ENCODE peak calls at places on chromosome 4, in ten cellular contexts. I is NCI-H1694 treated with DMSO at 0.1 percent for 48 hours, T is COR-L47, C is NCI-H2081, P is iris pigment epithelial cell, H is head of caudate nucleus, B is HTR-8/SVneo, D is HS-5, Q is GM06990, Z is mesendoderm. X is an unnamed sample.
A peak's percentile ranks its signal among the peaks of the same experiment; 100 is the strongest.

GRCh38 chr4:25146076-25146475 is 14.2 kb downstream of the SEPSECS start:
- DNase-seq in I (no peak), T (no peak), C (no peak), P (no peak), H (no peak), B (no peak), D (no peak), Q (no peak), Z (no peak), X (no peak)

GRCh38 chr4:143625632-143626031 is 74.8 kb downstream of the FREM3 start:
- DNase-seq in I (no peak), T (no peak), C (peak; percentile 12), P (no peak), H (no peak), B (no peak), D (no peak), Q (no peak), Z (no peak), X (no peak)

GRCh38 chr4:189769131-189769530 is 171.5 kb upstream of the FRG1 start:
- DNase-seq in I (no peak), T (no peak), C (no peak), P (no peak), H (no peak), B (no peak), D (no peak), Q (no peak), Z (no peak), X (no peak)

GRCh38 chr4:3372933-3373465 is 68.8 kb upstream of the HGFAC start:
- DNase-seq in I (no peak), T (no peak), C (no peak), P (no peak), H (peak; percentile 66), B (no peak), D (no peak), Q (no peak), Z (no peak), X (peak; percentile 75)

GRCh38 chr4:11228575-11228974 is 200.1 kb downstream of the HS3ST1 start:
- DNase-seq in I (no peak), T (peak; percentile 43), C (peak; percentile 62), P (no peak), H (no peak), B (no peak), D (no peak), Q (no peak), Z (no peak), X (no peak)

GRCh38 chr4:38243385-38244053 is 283.3 kb downstream of the PTTG2 start:
- DNase-seq in I (no peak), T (no peak), C (no peak), P (peak; percentile 46), H (no peak), B (no peak), D (no peak), Q (no peak), Z (no peak), X (no peak)

GRCh38 chr4:92339671-92340070 is 35.9 kb downstream of the GRID2 start:
- DNase-seq in I (no peak), T (no peak), C (no peak), P (peak; percentile 3), H (no peak), B (no peak), D (no peak), Q (no peak), Z (no peak), X (no peak)

GRCh38 chr4:10028910-10029309 is 7.6 kb upstream of the SLC2A9 start:
- DNase-seq in I (no peak), T (no peak), C (no peak), P (no peak), H (no peak), B (no peak), D (no peak), Q (no peak), Z (no peak), X (no peak)

GRCh38 chr4:2060578-2061207 is 1.6 kb downstream of the NAT8L start:
- DNase-seq in I (no peak), T (no peak), C (peak; percentile 51), P (no peak), H (no peak), B (no peak), D (no peak), Q (no peak), Z (peak; percentile 66), X (no peak)

GRCh38 chr4:156774422-156774821 is 197.2 kb downstream of the PDGFC start:
- DNase-seq in I (no peak), T (no peak), C (no peak), P (peak; percentile 98), H (no peak), B (no peak), D (peak; percentile 53), Q (no peak), Z (no peak), X (no peak)

GRCh38 chr4:4866833-4867744 is 7.6 kb downstream of the MSX1 start:
- DNase-seq in I (no peak), T (no peak), C (no peak), P (no peak), H (no peak), B (no peak), D (no peak), Q (no peak), Z (peak; percentile 85), X (peak; percentile 20)

GRCh38 chr4:20487852-20488251 is 212.4 kb upstream of the PACRGL start:
- DNase-seq in I (no peak), T (no peak), C (no peak), P (peak; percentile 10), H (no peak), B (no peak), D (no peak), Q (no peak), Z (no peak), X (no peak)

X was measured in GM12865.